ENCODE peak calls at places on chromosomes 12 and 14, in six cellular contexts. N is mucosa of gallbladder; H is T follicular helper cell; R is occipital lobe; U is astrocyte of the hippocampus; O is CD8-positive, alpha-beta memory T cell. T is an unnamed sample.

GRCh38 chr14:73057939-73058223 is 453 bp upstream of the RBM25 start:
- DNase-seq in R (no peak), U (no peak), H (no peak), N (no peak), O (no peak), T (no peak)

GRCh38 chr14:83294941-83295340 is 1761.3 kb upstream of the SEL1L start:
- DNase-seq in H (no peak), N (no peak), U (peak), O (no peak), R (no peak), T (no peak)

GRCh38 chr12:86233126-86233525 is 23.1 kb downstream of the MGAT4C start:
- DNase-seq in O (no peak), U (peak), R (no peak), H (no peak), N (no peak), T (no peak)

GRCh38 chr14:25411933-25412757 is 362.2 kb upstream of the STXBP6 start:
- DNase-seq in H (no peak), U (peak), N (no peak), R (peak), O (no peak), T (no peak)

GRCh38 chr14:74569826-74570591 is 42.0 kb downstream of the LTBP2 start:
- DNase-seq in U (peak), H (no peak), R (no peak), N (no peak), O (no peak), T (no peak)

GRCh38 chr14:101469382-101470251 is 91.7 kb upstream of the DIO3 start:
- DNase-seq in H (no peak), U (no peak), N (no peak), O (no peak), R (no peak), T (no peak)

GRCh38 chr14:69763761-69764510 is 3.0 kb upstream of the SRSF5 start:
- DNase-seq in U (no peak), H (no peak), O (no peak), N (no peak), R (no peak), T (no peak)

GRCh38 chr12:104720346-104721064 is 237.6 kb downstream of the SLC41A2 start:
- DNase-seq in H (peak), R (no peak), O (peak), N (peak), U (peak), T (peak)

GRCh38 chr14:54220697-54221431 is 175.9 kb upstream of the CDKN3 start:
- DNase-seq in R (no peak), H (no peak), U (no peak), O (no peak), N (no peak), T (no peak)

GRCh38 chr14:104697892-104698583 is 8.6 kb downstream of the INF2 start:
- DNase-seq in R (peak), H (no peak), U (peak), N (no peak), O (no peak), T (no peak)

GRCh38 chr14:71155743-71156142 is 248.5 kb downstream of the PCNX1 start:
- DNase-seq in U (no peak), H (no peak), N (no peak), O (no peak), R (no peak), T (no peak)

GRCh38 chr12:96225994-96226399 is 31.8 kb downstream of the ELK3 start:
- DNase-seq in N (no peak), O (no peak), R (no peak), U (no peak), H (no peak), T (no peak)

GRCh38 chr12:12007001-12007712 is 63.6 kb upstream of the BCL2L14 start:
- DNase-seq in N (no peak), R (no peak), H (peak), O (no peak), U (peak), T (no peak)

GRCh38 chr12:71057330-71057729 is 100.5 kb downstream of the TSPAN8 start:
- DNase-seq in U (no peak), O (no peak), N (no peak), H (no peak), R (no peak), T (no peak)

T was measured in natural killer cell.